ENCODE peak calls at places on chromosomes 3 and 15, in nine cellular contexts. T is NCI-H1048, E is left ventricle myocardium superior, V is progenitor cell of endocrine pancreas, L is astrocyte of the spinal cord, N is OCI-LY7, F is iris pigment epithelial cell, O is T-helper 1 cell, W is psoas muscle. S is an unnamed sample.

GRCh38 chr3:39146083-39146501 is 7.3 kb downstream of the CSRNP1 start:
- DNase-seq in T (no peak), E (peak; percentile 59), V (no peak), L (no peak), N (no peak), F (peak; percentile 57), O (no peak), W (no peak), S (peak; percentile 59)

GRCh38 chr3:158261371-158261991 is 151.6 kb downstream of the RSRC1 start:
- DNase-seq in T (no peak), E (no peak), V (no peak), L (peak; percentile 29), N (no peak), F (peak; percentile 11), O (no peak), W (no peak), S (no peak)

GRCh38 chr3:98805571-98805970 is 42.4 kb downstream of the ST3GAL6 start:
- DNase-seq in T (no peak), E (no peak), V (no peak), L (no peak), N (no peak), F (no peak), O (no peak), W (no peak), S (no peak)

GRCh38 chr15:75751116-75751875 is 38.6 kb upstream of the CSPG4 start:
- DNase-seq in T (no peak), E (no peak), V (no peak), L (no peak), N (no peak), F (no peak), O (no peak), W (no peak), S (no peak)

GRCh38 chr3:50572158-50572557 is 2.8 kb downstream of the HEMK1 start:
- DNase-seq in T (no peak), E (peak; percentile 84), V (peak; percentile 59), L (peak; percentile 61), N (peak; percentile 65), F (peak; percentile 57), O (peak; percentile 68), W (peak; percentile 78), S (peak; percentile 84)

GRCh38 chr15:70528270-70528706 is 235.1 kb downstream of the UACA start:
- DNase-seq in T (no peak), E (no peak), V (no peak), L (peak; percentile 46), N (peak; percentile 83), F (peak; percentile 86), O (peak; percentile 29), W (no peak), S (no peak)

GRCh38 chr3:143327388-143327787 is 207.8 kb downstream of the CHST2 start:
- DNase-seq in T (no peak), E (no peak), V (no peak), L (no peak), N (no peak), F (no peak), O (no peak), W (no peak), S (no peak)

GRCh38 chr3:19467761-19468160 is 319.5 kb downstream of the KCNH8 start:
- DNase-seq in T (no peak), E (no peak), V (no peak), L (no peak), N (no peak), F (no peak), O (no peak), W (no peak), S (no peak)

GRCh38 chr3:175655366-175655765 is 796.2 kb downstream of the NAALADL2 start:
- DNase-seq in T (no peak), E (no peak), V (no peak), L (no peak), N (no peak), F (peak; percentile 64), O (no peak), W (no peak), S (no peak)

GRCh38 chr15:44593042-44593736 is 56.2 kb downstream of the EIF3J start:
- DNase-seq in T (no peak), E (no peak), V (no peak), L (peak; percentile 28), N (peak; percentile 59), F (no peak), O (no peak), W (no peak), S (no peak)

GRCh38 chr3:4417449-4417848 is 49.6 kb downstream of the SUMF1 start:
- DNase-seq in T (no peak), E (no peak), V (no peak), L (peak; percentile 84), N (no peak), F (peak; percentile 66), O (no peak), W (no peak), S (no peak)

GRCh38 chr15:55774113-55774970 is 31.4 kb upstream of the PRTG start:
- DNase-seq in T (no peak), E (peak; percentile 35), V (peak; percentile 25), L (peak; percentile 27), N (peak; percentile 43), F (peak; percentile 27), O (no peak), W (peak; percentile 16), S (no peak)

GRCh38 chr15:90872481-90873184 is 4.2 kb downstream of the FURIN start:
- DNase-seq in T (no peak), E (no peak), V (no peak), L (peak; percentile 84), N (no peak), F (peak; percentile 89), O (no peak), W (no peak), S (no peak)

GRCh38 chr3:36904641-36905040 is 40.2 kb downstream of the TRANK1 start:
- DNase-seq in T (no peak), E (no peak), V (no peak), L (no peak), N (no peak), F (peak; percentile 30), O (no peak), W (no peak), S (peak; percentile 43)